ENCODE peak calls at places on chromosomes 11 and 22, in six cellular contexts. One of them, this sample, is unnamed.

GRCh38 chr11:68037481-68038225 is 1.2 kb upstream of the TCIRG1 start:
- DNase-seq in GM12865: no peak
- DNase-seq in upper lobe of right lung: peak; percentile 69
- DNase-seq in LHCN-M2: no peak
- DNase-seq in stimulated activated CD8-positive, alpha-beta memory T cell treated with anti-CD3 and anti-CD28 coated beads, Interleukin-15, amount 100 ng/mL, for 48 hours: no peak
- DNase-seq in AG20443: no peak
- DNase-seq in this sample: no peak

GRCh38 chr11:17063171-17064002 is 14.1 kb downstream of the RPS13 start:
- DNase-seq in stimulated activated CD8-positive, alpha-beta memory T cell treated with anti-CD3 and anti-CD28 coated beads, Interleukin-15, amount 100 ng/mL, for 48 hours: peak; percentile 34
- DNase-seq in LHCN-M2: peak; percentile 47
- DNase-seq in upper lobe of right lung: peak; percentile 82
- DNase-seq in GM12865: peak; percentile 70
- DNase-seq in AG20443: peak; percentile 71
- DNase-seq in this sample: peak; percentile 46

GRCh38 chr11:131977231-131977630 is 606.8 kb downstream of the NTM start:
- DNase-seq in stimulated activated CD8-positive, alpha-beta memory T cell treated with anti-CD3 and anti-CD28 coated beads, Interleukin-15, amount 100 ng/mL, for 48 hours: no peak
- DNase-seq in upper lobe of right lung: no peak
- DNase-seq in GM12865: no peak
- DNase-seq in AG20443: peak; percentile 56
- DNase-seq in LHCN-M2: no peak
- DNase-seq in this sample: no peak

GRCh38 chr11:27443746-27444465 is 28.7 kb downstream of the LGR4 start:
- DNase-seq in AG20443: no peak
- DNase-seq in stimulated activated CD8-positive, alpha-beta memory T cell treated with anti-CD3 and anti-CD28 coated beads, Interleukin-15, amount 100 ng/mL, for 48 hours: no peak
- DNase-seq in LHCN-M2: no peak
- DNase-seq in upper lobe of right lung: no peak
- DNase-seq in GM12865: no peak
- DNase-seq in this sample: no peak

GRCh38 chr11:68498313-68498712 is 37.8 kb downstream of the PPP6R3 start:
- DNase-seq in LHCN-M2: no peak
- DNase-seq in GM12865: no peak
- DNase-seq in upper lobe of right lung: no peak
- DNase-seq in AG20443: no peak
- DNase-seq in stimulated activated CD8-positive, alpha-beta memory T cell treated with anti-CD3 and anti-CD28 coated beads, Interleukin-15, amount 100 ng/mL, for 48 hours: no peak
- DNase-seq in this sample: no peak

GRCh38 chr11:46345131-46345597 is 2.1 kb upstream of the DGKZ start:
- DNase-seq in stimulated activated CD8-positive, alpha-beta memory T cell treated with anti-CD3 and anti-CD28 coated beads, Interleukin-15, amount 100 ng/mL, for 48 hours: no peak
- DNase-seq in upper lobe of right lung: peak; percentile 84
- DNase-seq in LHCN-M2: no peak
- DNase-seq in GM12865: peak; percentile 76
- DNase-seq in AG20443: no peak
- DNase-seq in this sample: no peak

GRCh38 chr11:7585816-7586215 is 72.0 kb downstream of the PPFIBP2 start:
- DNase-seq in upper lobe of right lung: no peak
- DNase-seq in GM12865: no peak
- DNase-seq in AG20443: peak; percentile 66
- DNase-seq in LHCN-M2: no peak
- DNase-seq in stimulated activated CD8-positive, alpha-beta memory T cell treated with anti-CD3 and anti-CD28 coated beads, Interleukin-15, amount 100 ng/mL, for 48 hours: no peak
- DNase-seq in this sample: no peak

GRCh38 chr11:69014936-69015549 is 2.0 kb upstream of the MRGPRF start:
- DNase-seq in GM12865: no peak
- DNase-seq in upper lobe of right lung: no peak
- DNase-seq in stimulated activated CD8-positive, alpha-beta memory T cell treated with anti-CD3 and anti-CD28 coated beads, Interleukin-15, amount 100 ng/mL, for 48 hours: no peak
- DNase-seq in LHCN-M2: no peak
- DNase-seq in AG20443: no peak
- DNase-seq in this sample: no peak

GRCh38 chr22:41286639-41287091 is 678 bp upstream of the RANGAP1 start:
- DNase-seq in upper lobe of right lung: no peak
- DNase-seq in stimulated activated CD8-positive, alpha-beta memory T cell treated with anti-CD3 and anti-CD28 coated beads, Interleukin-15, amount 100 ng/mL, for 48 hours: no peak
- DNase-seq in GM12865: peak; percentile 74
- DNase-seq in LHCN-M2: peak; percentile 14
- DNase-seq in AG20443: no peak
- DNase-seq in this sample: no peak

GRCh38 chr11:84319853-84320252 is 1033.7 kb upstream of the CCDC90B start:
- DNase-seq in LHCN-M2: no peak
- DNase-seq in upper lobe of right lung: no peak
- DNase-seq in GM12865: no peak
- DNase-seq in stimulated activated CD8-positive, alpha-beta memory T cell treated with anti-CD3 and anti-CD28 coated beads, Interleukin-15, amount 100 ng/mL, for 48 hours: no peak
- DNase-seq in AG20443: no peak
- DNase-seq in this sample: no peak

GRCh38 chr22:42895087-42895486 is 38.0 kb upstream of the ARFGAP3 start:
- DNase-seq in GM12865: peak; percentile 82
- DNase-seq in AG20443: no peak
- DNase-seq in LHCN-M2: no peak
- DNase-seq in upper lobe of right lung: no peak
- DNase-seq in stimulated activated CD8-positive, alpha-beta memory T cell treated with anti-CD3 and anti-CD28 coated beads, Interleukin-15, amount 100 ng/mL, for 48 hours: no peak
- DNase-seq in this sample: no peak

GRCh38 chr22:46153930-46154329 is 3.6 kb downstream of the PPARA start:
- DNase-seq in upper lobe of right lung: no peak
- DNase-seq in AG20443: no peak
- DNase-seq in stimulated activated CD8-positive, alpha-beta memory T cell treated with anti-CD3 and anti-CD28 coated beads, Interleukin-15, amount 100 ng/mL, for 48 hours: no peak
- DNase-seq in GM12865: no peak
- DNase-seq in LHCN-M2: no peak
- DNase-seq in this sample: no peak

GRCh38 chr11:126544311-126545056 is 189.0 kb downstream of the ST3GAL4 start:
- DNase-seq in AG20443: peak; percentile 79
- DNase-seq in GM12865: no peak
- DNase-seq in stimulated activated CD8-positive, alpha-beta memory T cell treated with anti-CD3 and anti-CD28 coated beads, Interleukin-15, amount 100 ng/mL, for 48 hours: no peak
- DNase-seq in LHCN-M2: peak; percentile 24
- DNase-seq in upper lobe of right lung: no peak
- DNase-seq in this sample: no peak

GRCh38 chr11:65606876-65607613 is 7.0 kb downstream of the MAP3K11 start:
- DNase-seq in stimulated activated CD8-positive, alpha-beta memory T cell treated with anti-CD3 and anti-CD28 coated beads, Interleukin-15, amount 100 ng/mL, for 48 hours: no peak
- DNase-seq in AG20443: peak; percentile 99
- DNase-seq in upper lobe of right lung: peak; percentile 95
- DNase-seq in GM12865: no peak
- DNase-seq in LHCN-M2: peak; percentile 37
- DNase-seq in this sample: no peak

GRCh38 chr22:27546157-27546556 is 255.4 kb downstream of the MN1 start:
- DNase-seq in AG20443: no peak
- DNase-seq in upper lobe of right lung: no peak
- DNase-seq in LHCN-M2: no peak
- DNase-seq in GM12865: no peak
- DNase-seq in stimulated activated CD8-positive, alpha-beta memory T cell treated with anti-CD3 and anti-CD28 coated beads, Interleukin-15, amount 100 ng/mL, for 48 hours: no peak
- DNase-seq in this sample: no peak

GRCh38 chr11:115676768-115677167 is 172.6 kb upstream of the CADM1 start:
- DNase-seq in stimulated activated CD8-positive, alpha-beta memory T cell treated with anti-CD3 and anti-CD28 coated beads, Interleukin-15, amount 100 ng/mL, for 48 hours: no peak
- DNase-seq in GM12865: no peak
- DNase-seq in AG20443: peak; percentile 70
- DNase-seq in upper lobe of right lung: no peak
- DNase-seq in LHCN-M2: peak; percentile 43
- DNase-seq in this sample: no peak

GRCh38 chr22:31093956-31094622 is 13.0 kb downstream of the SMTN start:
- DNase-seq in AG20443: no peak
- DNase-seq in upper lobe of right lung: no peak
- DNase-seq in GM12865: no peak
- DNase-seq in stimulated activated CD8-positive, alpha-beta memory T cell treated with anti-CD3 and anti-CD28 coated beads, Interleukin-15, amount 100 ng/mL, for 48 hours: no peak
- DNase-seq in LHCN-M2: no peak
- DNase-seq in this sample: no peak

GRCh38 chr11:42992594-42992993 is 319.2 kb upstream of the API5 start:
- DNase-seq in AG20443: no peak
- DNase-seq in GM12865: no peak
- DNase-seq in stimulated activated CD8-positive, alpha-beta memory T cell treated with anti-CD3 and anti-CD28 coated beads, Interleukin-15, amount 100 ng/mL, for 48 hours: no peak
- DNase-seq in upper lobe of right lung: no peak
- DNase-seq in LHCN-M2: no peak
- DNase-seq in this sample: no peak

GRCh38 chr11:8906629-8907028 is 4.4 kb upstream of the AKIP1 start:
- DNase-seq in LHCN-M2: peak; percentile 75
- DNase-seq in AG20443: peak; percentile 59
- DNase-seq in upper lobe of right lung: no peak
- DNase-seq in GM12865: no peak
- DNase-seq in stimulated activated CD8-positive, alpha-beta memory T cell treated with anti-CD3 and anti-CD28 coated beads, Interleukin-15, amount 100 ng/mL, for 48 hours: no peak
- DNase-seq in this sample: no peak

GRCh38 chr11:33970984-33971466 is 79.1 kb upstream of the LMO2 start:
- DNase-seq in upper lobe of right lung: no peak
- DNase-seq in LHCN-M2: peak; percentile 56
- DNase-seq in stimulated activated CD8-positive, alpha-beta memory T cell treated with anti-CD3 and anti-CD28 coated beads, Interleukin-15, amount 100 ng/mL, for 48 hours: no peak
- DNase-seq in GM12865: peak; percentile 67
- DNase-seq in AG20443: peak; percentile 84
- DNase-seq in this sample: no peak

GRCh38 chr11:125275905-125276634 is 111.5 kb downstream of the PKNOX2 start:
- DNase-seq in upper lobe of right lung: no peak
- DNase-seq in LHCN-M2: peak; percentile 59
- DNase-seq in AG20443: peak; percentile 43
- DNase-seq in stimulated activated CD8-positive, alpha-beta memory T cell treated with anti-CD3 and anti-CD28 coated beads, Interleukin-15, amount 100 ng/mL, for 48 hours: no peak
- DNase-seq in GM12865: no peak
- DNase-seq in this sample: no peak

GRCh38 chr11:112448806-112449205 is 188.1 kb upstream of the PLET1 start:
- DNase-seq in stimulated activated CD8-positive, alpha-beta memory T cell treated with anti-CD3 and anti-CD28 coated beads, Interleukin-15, amount 100 ng/mL, for 48 hours: no peak
- DNase-seq in LHCN-M2: no peak
- DNase-seq in upper lobe of right lung: no peak
- DNase-seq in GM12865: no peak
- DNase-seq in AG20443: no peak
- DNase-seq in this sample: no peak

GRCh38 chr11:75718406-75719088 is 909 bp downstream of the MOGAT2 start:
- DNase-seq in GM12865: no peak
- DNase-seq in LHCN-M2: no peak
- DNase-seq in stimulated activated CD8-positive, alpha-beta memory T cell treated with anti-CD3 and anti-CD28 coated beads, Interleukin-15, amount 100 ng/mL, for 48 hours: no peak
- DNase-seq in upper lobe of right lung: no peak
- DNase-seq in AG20443: no peak
- DNase-seq in this sample: no peak

GRCh38 chr11:126133902-126134301 is 71.2 kb upstream of the CDON start:
- DNase-seq in GM12865: no peak
- DNase-seq in stimulated activated CD8-positive, alpha-beta memory T cell treated with anti-CD3 and anti-CD28 coated beads, Interleukin-15, amount 100 ng/mL, for 48 hours: no peak
- DNase-seq in LHCN-M2: peak; percentile 84
- DNase-seq in upper lobe of right lung: no peak
- DNase-seq in AG20443: no peak
- DNase-seq in this sample: no peak

GRCh38 chr11:32400196-32400595 is 35.1 kb downstream of the WT1 start:
- DNase-seq in AG20443: no peak
- DNase-seq in stimulated activated CD8-positive, alpha-beta memory T cell treated with anti-CD3 and anti-CD28 coated beads, Interleukin-15, amount 100 ng/mL, for 48 hours: no peak
- DNase-seq in LHCN-M2: no peak
- DNase-seq in upper lobe of right lung: no peak
- DNase-seq in GM12865: no peak
- DNase-seq in this sample: no peak

GRCh38 chr11:32113637-32114203 is 22.8 kb downstream of the RCN1 start:
- DNase-seq in AG20443: no peak
- DNase-seq in LHCN-M2: no peak
- DNase-seq in GM12865: no peak
- DNase-seq in stimulated activated CD8-positive, alpha-beta memory T cell treated with anti-CD3 and anti-CD28 coated beads, Interleukin-15, amount 100 ng/mL, for 48 hours: no peak
- DNase-seq in upper lobe of right lung: no peak
- DNase-seq in this sample: no peak

GRCh38 chr11:70788247-70789022 is 390.1 kb downstream of the CTTN start:
- DNase-seq in AG20443: peak; percentile 96
- DNase-seq in GM12865: no peak
- DNase-seq in LHCN-M2: peak; percentile 88
- DNase-seq in stimulated activated CD8-positive, alpha-beta memory T cell treated with anti-CD3 and anti-CD28 coated beads, Interleukin-15, amount 100 ng/mL, for 48 hours: no peak
- DNase-seq in upper lobe of right lung: peak; percentile 32
- DNase-seq in this sample: no peak

GRCh38 chr11:46625406-46625805 is 8.1 kb downstream of the ATG13 start:
- DNase-seq in LHCN-M2: no peak
- DNase-seq in GM12865: no peak
- DNase-seq in upper lobe of right lung: no peak
- DNase-seq in stimulated activated CD8-positive, alpha-beta memory T cell treated with anti-CD3 and anti-CD28 coated beads, Interleukin-15, amount 100 ng/mL, for 48 hours: no peak
- DNase-seq in AG20443: no peak
- DNase-seq in this sample: no peak

GRCh38 chr11:2791521-2792375 is 92.0 kb upstream of the KCNQ1OT1 start:
- DNase-seq in stimulated activated CD8-positive, alpha-beta memory T cell treated with anti-CD3 and anti-CD28 coated beads, Interleukin-15, amount 100 ng/mL, for 48 hours: no peak
- DNase-seq in LHCN-M2: no peak
- DNase-seq in upper lobe of right lung: peak; percentile 69
- DNase-seq in GM12865: no peak
- DNase-seq in AG20443: no peak
- DNase-seq in this sample: no peak

GRCh38 chr11:119376197-119376847 is 5.2 kb downstream of the USP2 start:
- DNase-seq in GM12865: no peak
- DNase-seq in stimulated activated CD8-positive, alpha-beta memory T cell treated with anti-CD3 and anti-CD28 coated beads, Interleukin-15, amount 100 ng/mL, for 48 hours: no peak
- DNase-seq in AG20443: no peak
- DNase-seq in upper lobe of right lung: peak; percentile 76
- DNase-seq in LHCN-M2: peak; percentile 85
- DNase-seq in this sample: no peak

GRCh38 chr11:110295086-110295485 is 1.3 kb downstream of the RDX start:
- DNase-seq in upper lobe of right lung: no peak
- DNase-seq in GM12865: no peak
- DNase-seq in stimulated activated CD8-positive, alpha-beta memory T cell treated with anti-CD3 and anti-CD28 coated beads, Interleukin-15, amount 100 ng/mL, for 48 hours: no peak
- DNase-seq in AG20443: no peak
- DNase-seq in LHCN-M2: no peak
- DNase-seq in this sample: no peak

GRCh38 chr11:44738791-44739190 is 12.0 kb downstream of the TSPAN18 start:
- DNase-seq in GM12865: no peak
- DNase-seq in upper lobe of right lung: no peak
- DNase-seq in AG20443: no peak
- DNase-seq in stimulated activated CD8-positive, alpha-beta memory T cell treated with anti-CD3 and anti-CD28 coated beads, Interleukin-15, amount 100 ng/mL, for 48 hours: no peak
- DNase-seq in LHCN-M2: no peak
- DNase-seq in this sample: no peak

This sample was measured in MM.1S.